ENCODE peak calls at places on chromosomes 16 and 17, in five cellular contexts. G, Z, L, X and K are unnamed samples.

GRCh38 chr16:19458722-19459379 is 41.2 kb downstream of the TMC5 start:
- DNase-seq in G (no peak), X (no peak), L (no peak), Z (no peak), K (no peak)

GRCh38 chr16:73140944-73141343 is 93.0 kb upstream of the ZFHX3 start:
- DNase-seq in L (no peak), X (no peak), Z (no peak), G (no peak), K (no peak)

GRCh38 chr16:11431915-11432465 is 86.7 kb downstream of the RMI2 start:
- DNase-seq in G (peak; percentile 1), Z (no peak), L (no peak), X (no peak), K (no peak)

GRCh38 chr17:58414596-58414997 is 2.7 kb downstream of the RNF43 start:
- DNase-seq in L (no peak), Z (no peak), X (no peak), G (no peak), K (no peak)

GRCh38 chr16:24670623-24671454 is 58.6 kb upstream of the TNRC6A start:
- DNase-seq in G (peak; percentile 68), X (peak; percentile 51), Z (peak; percentile 81), L (peak; percentile 49), K (peak; percentile 38)

GRCh38 chr16:50011707-50012106 is 13.3 kb upstream of the CNEP1R1 start:
- DNase-seq in G (no peak), L (no peak), Z (no peak), X (no peak), K (no peak)

GRCh38 chr16:6725634-6726331 is 606.9 kb upstream of the RBFOX1 start:
- DNase-seq in X (no peak), Z (no peak), L (no peak), G (no peak), K (no peak)

GRCh38 chr17:43536236-43537088 is 9.7 kb downstream of the ETV4 start:
- DNase-seq in G (peak; percentile 72), L (no peak), Z (no peak), X (no peak), K (no peak)

GRCh38 chr17:61770752-61771533 is 92.4 kb downstream of the BRIP1 start:
- DNase-seq in Z (no peak), L (no peak), X (no peak), G (peak; percentile 28), K (no peak)

GRCh38 chr17:70499067-70499786 is 329.9 kb downstream of the KCNJ2 start:
- DNase-seq in X (no peak), Z (no peak), L (no peak), G (no peak), K (no peak)

GRCh38 chr16:73019456-73020362 is 28.2 kb downstream of the ZFHX3 start:
- DNase-seq in X (no peak), Z (peak; percentile 38), L (no peak), G (peak; percentile 50), K (no peak)

GRCh38 chr17:6701719-6702118 is 11.4 kb downstream of the SLC13A5 start:
- DNase-seq in X (no peak), G (peak; percentile 6), L (peak; percentile 66), Z (no peak), K (peak; percentile 73)

GRCh38 chr17:7260601-7261376 is 1.5 kb downstream of the CLDN7 start:
- DNase-seq in G (no peak), Z (no peak), L (peak; percentile 64), X (peak; percentile 94), K (peak; percentile 71)

GRCh38 chr16:70704586-70704985 is 18.7 kb upstream of the MTSS2 start:
- DNase-seq in Z (no peak), G (no peak), L (no peak), X (no peak), K (no peak)

GRCh38 chr16:88439706-88440105 is 13.4 kb upstream of the ZFPM1 start:
- DNase-seq in Z (no peak), L (no peak), X (no peak), G (no peak), K (no peak)

GRCh38 chr16:61681124-61681523 is 355.1 kb downstream of the CDH8 start:
- DNase-seq in G (no peak), L (no peak), X (no peak), Z (no peak), K (no peak)

GRCh38 chr17:81306898-81307510 is 11.9 kb upstream of the SLC38A10 start:
- DNase-seq in Z (no peak), L (no peak), G (no peak), X (peak; percentile 80), K (no peak)

GRCh38 chr17:51087072-51087757 is 33.5 kb downstream of the SPAG9 start:
- DNase-seq in L (no peak), G (peak; percentile 25), Z (no peak), X (no peak), K (no peak)

GRCh38 chr16:68993885-68994284 is 111.6 kb upstream of the HAS3 start:
- DNase-seq in Z (peak; percentile 60), G (peak; percentile 92), L (no peak), X (no peak), K (no peak)

GRCh38 chr17:48841395-48841831 is 10.6 kb downstream of the CALCOCO2 start:
- DNase-seq in G (peak; percentile 82), X (no peak), L (peak; percentile 66), Z (peak; percentile 62), K (peak; percentile 68)

GRCh38 chr16:75589301-75589700 is 23.1 kb downstream of the GABARAPL2 start:
- DNase-seq in X (no peak), Z (no peak), L (no peak), G (no peak), K (no peak)

GRCh38 chr16:51556694-51557327 is 405.7 kb upstream of the SALL1 start:
- DNase-seq in X (no peak), Z (peak; percentile 66), G (peak; percentile 91), L (no peak), K (no peak)

GRCh38 chr17:48181653-48182052 is 74.1 kb downstream of the SNX11 start:
- DNase-seq in X (no peak), G (peak; percentile 27), Z (no peak), L (no peak), K (no peak)

GRCh38 chr17:47621293-47622178 is 28.2 kb upstream of the KPNB1 start:
- DNase-seq in X (no peak), L (no peak), Z (peak; percentile 68), G (peak; percentile 88), K (no peak)

GRCh38 chr17:80678621-80679020 is 134.0 kb downstream of the RPTOR start:
- DNase-seq in Z (no peak), X (no peak), G (peak; percentile 14), L (no peak), K (no peak)

GRCh38 chr16:48250520-48251278 is 3.4 kb upstream of the ABCC11 start:
- DNase-seq in Z (no peak), L (no peak), G (no peak), X (no peak), K (no peak)

GRCh38 chr16:88478115-88478514 is 25.0 kb downstream of the ZFPM1 start:
- DNase-seq in L (no peak), X (no peak), G (no peak), Z (no peak), K (peak; percentile 61)

GRCh38 chr17:41552455-41552854 is 19.4 kb downstream of the KRT9 start:
- DNase-seq in X (no peak), Z (no peak), G (no peak), L (no peak), K (no peak)

GRCh38 chr17:57562231-57562630 is 182.9 kb downstream of the CCDC182 start:
- DNase-seq in X (no peak), Z (no peak), G (no peak), L (no peak), K (no peak)

GRCh38 chr16:71537643-71538042 is 11.4 kb downstream of the CHST4 start:
- DNase-seq in X (no peak), L (peak; percentile 71), Z (peak; percentile 2), G (peak; percentile 37), K (peak; percentile 66)

GRCh38 chr16:81499576-81500380 is 55.2 kb downstream of the CMIP start:
- DNase-seq in G (no peak), L (no peak), Z (no peak), X (peak; percentile 32), K (no peak)

GRCh38 chr17:74954115-74954514 is 18.4 kb downstream of the OTOP3 start:
- DNase-seq in G (no peak), L (no peak), Z (no peak), X (peak; percentile 72), K (no peak)

GRCh38 chr17:74952431-74953128 is 16.9 kb downstream of the OTOP3 start:
- DNase-seq in Z (no peak), L (no peak), G (no peak), X (peak; percentile 79), K (no peak)

GRCh38 chr17:74953129-74953687 is 17.5 kb downstream of the OTOP3 start:
- DNase-seq in Z (no peak), G (no peak), L (no peak), X (peak; percentile 69), K (no peak)

GRCh38 chr17:74956093-74956492 is 16.5 kb downstream of the HID1 start:
- DNase-seq in X (no peak), L (no peak), Z (no peak), G (no peak), K (no peak)

DNA sequence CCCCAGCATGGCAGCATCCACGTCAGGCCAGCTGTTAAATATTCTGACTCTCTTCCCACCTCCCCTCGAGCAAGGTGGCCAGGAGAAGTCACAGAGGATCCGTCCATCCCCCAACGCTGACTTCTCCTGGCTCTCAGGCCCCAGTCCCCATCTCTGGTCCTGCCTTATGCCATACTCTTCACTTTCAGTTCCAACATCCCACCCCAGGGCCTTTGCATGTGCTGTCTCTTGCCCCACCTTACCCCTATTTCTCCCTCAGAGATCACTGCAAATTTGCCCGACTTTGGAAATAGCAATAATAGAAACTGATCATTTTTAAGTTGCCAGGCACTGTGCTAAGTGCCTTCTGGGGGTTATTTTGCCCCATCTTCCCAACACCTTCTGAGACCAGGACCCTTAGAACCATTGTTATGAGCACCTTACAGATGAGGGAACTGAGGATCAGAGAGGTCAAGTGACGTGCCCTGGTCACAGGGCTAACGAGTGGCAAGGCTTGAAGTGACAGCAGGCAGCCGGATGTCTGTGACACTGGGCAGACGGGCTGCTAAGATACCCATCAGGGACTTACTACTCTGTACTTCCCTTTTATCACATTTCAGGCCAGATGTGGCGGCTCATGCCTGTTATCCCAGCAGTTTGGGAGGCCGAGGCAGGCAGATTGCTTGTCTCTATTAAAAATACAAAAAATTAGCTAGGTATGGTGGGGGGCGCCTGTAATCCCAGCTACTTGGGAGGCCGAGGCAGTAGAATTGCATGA is 17.7 kb downstream of the HID1 start:
- DNase-seq in G (no peak), L (no peak), Z (no peak), X (no peak), K (no peak)
- TF ChIP-seq CTCF in G (no peak), L (no peak), Z (no peak), X (no peak), K (no peak)

GRCh38 chr16:64455275-64455674 is 666.6 kb downstream of the CDH11 start:
- DNase-seq in G (peak; percentile 76), X (no peak), Z (no peak), L (no peak), K (no peak)
- TF ChIP-seq CTCF in G (peak; percentile 33), X (no peak), Z (peak; percentile 29), L (no peak), K (no peak)

GRCh38 chr16:30956601-30957455 is 726 bp upstream of the SETD1A start:
- DNase-seq in X (peak; percentile 92), Z (peak; percentile 58), L (peak; percentile 90), G (peak; percentile 84), K (peak; percentile 91)
- TF ChIP-seq CTCF in X (no peak), Z (peak; percentile 38), L (peak; percentile 34), G (peak; percentile 32), K (no peak)

DNA sequence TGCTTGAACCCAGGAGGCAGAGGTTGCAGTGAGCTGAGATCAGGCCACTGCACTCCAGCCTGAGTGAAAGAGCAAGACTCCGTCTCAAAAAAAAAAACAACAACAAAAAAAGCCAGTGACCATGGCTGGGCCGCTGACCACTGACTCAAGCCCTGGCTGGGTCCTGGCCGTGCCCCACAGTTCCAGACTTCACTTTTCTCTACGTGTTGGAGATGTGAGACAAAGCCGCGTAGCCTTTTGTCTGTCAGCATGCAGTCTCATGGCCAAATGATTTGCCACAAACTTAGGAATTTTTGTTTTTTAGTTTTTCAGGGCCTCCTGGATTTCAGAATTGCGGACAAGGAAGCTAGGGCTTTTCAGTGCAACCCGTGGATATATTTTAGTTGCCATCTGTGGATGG is 89.3 kb upstream of the CIBAR2 start:
- DNase-seq in G (peak; percentile 43), L (no peak), X (no peak), Z (no peak), K (no peak)
- TF ChIP-seq CTCF in G (no peak), L (no peak), X (no peak), Z (no peak), K (no peak)